ENCODE peak calls at places on chromosomes 16 and 17, in six cellular contexts. One of them, this sample, is unnamed.

GRCh38 chr16:88047462-88047861 is 96.2 kb downstream of the BANP start:
- DNase-seq in CD8-positive, alpha-beta T cell: no peak
- DNase-seq in upper lobe of right lung: no peak
- DNase-seq in endothelial cell of umbilical vein: no peak
- DNase-seq in aorta: peak; percentile 45
- DNase-seq in GM23248: no peak
- DNase-seq in this sample: no peak

GRCh38 chr16:62751218-62751617 is 715.0 kb upstream of the CDH8 start:
- DNase-seq in aorta: no peak
- DNase-seq in CD8-positive, alpha-beta T cell: no peak
- DNase-seq in endothelial cell of umbilical vein: no peak
- DNase-seq in upper lobe of right lung: no peak
- DNase-seq in GM23248: no peak
- DNase-seq in this sample: no peak

GRCh38 chr16:27289669-27290068 is 21.1 kb upstream of the NSMCE1 start:
- DNase-seq in GM23248: no peak
- DNase-seq in aorta: no peak
- DNase-seq in CD8-positive, alpha-beta T cell: no peak
- DNase-seq in endothelial cell of umbilical vein: no peak
- DNase-seq in upper lobe of right lung: no peak
- DNase-seq in this sample: no peak

GRCh38 chr16:6646891-6647290 is 685.8 kb upstream of the RBFOX1 start:
- DNase-seq in upper lobe of right lung: no peak
- DNase-seq in CD8-positive, alpha-beta T cell: no peak
- DNase-seq in endothelial cell of umbilical vein: no peak
- DNase-seq in GM23248: no peak
- DNase-seq in aorta: no peak
- DNase-seq in this sample: no peak

GRCh38 chr16:49469930-49470451 is 96.4 kb downstream of the C16orf78 start:
- DNase-seq in aorta: no peak
- DNase-seq in GM23248: no peak
- DNase-seq in endothelial cell of umbilical vein: no peak
- DNase-seq in CD8-positive, alpha-beta T cell: no peak
- DNase-seq in upper lobe of right lung: peak; percentile 50
- DNase-seq in this sample: no peak

GRCh38 chr17:43430936-43431649 is 32.3 kb downstream of the ARL4D start:
- DNase-seq in aorta: no peak
- DNase-seq in endothelial cell of umbilical vein: no peak
- DNase-seq in GM23248: no peak
- DNase-seq in CD8-positive, alpha-beta T cell: no peak
- DNase-seq in upper lobe of right lung: no peak
- DNase-seq in this sample: no peak

GRCh38 chr16:88376835-88377726 is 5.7 kb upstream of the ZNF469 start:
- DNase-seq in upper lobe of right lung: peak; percentile 57
- DNase-seq in GM23248: peak; percentile 79
- DNase-seq in endothelial cell of umbilical vein: no peak
- DNase-seq in CD8-positive, alpha-beta T cell: no peak
- DNase-seq in aorta: peak; percentile 76
- DNase-seq in this sample: no peak

GRCh38 chr16:17446661-17447060 is 24.1 kb downstream of the XYLT1 start:
- DNase-seq in endothelial cell of umbilical vein: no peak
- DNase-seq in upper lobe of right lung: no peak
- DNase-seq in aorta: no peak
- DNase-seq in GM23248: no peak
- DNase-seq in CD8-positive, alpha-beta T cell: no peak
- DNase-seq in this sample: no peak

GRCh38 chr17:74742153-74742515 is 5.1 kb downstream of the RAB37 start:
- DNase-seq in upper lobe of right lung: no peak
- DNase-seq in aorta: no peak
- DNase-seq in CD8-positive, alpha-beta T cell: peak; percentile 73
- DNase-seq in endothelial cell of umbilical vein: peak; percentile 37
- DNase-seq in GM23248: no peak
- DNase-seq in this sample: peak; percentile 58

GRCh38 chr17:69918164-69918563 is 156.9 kb upstream of the KCNJ16 start:
- DNase-seq in endothelial cell of umbilical vein: no peak
- DNase-seq in upper lobe of right lung: no peak
- DNase-seq in CD8-positive, alpha-beta T cell: no peak
- DNase-seq in GM23248: no peak
- DNase-seq in aorta: no peak
- DNase-seq in this sample: no peak

GRCh38 chr17:36544049-36544319 is 735 bp upstream of the GGNBP2 start:
- DNase-seq in endothelial cell of umbilical vein: peak; percentile 67
- DNase-seq in upper lobe of right lung: no peak
- DNase-seq in aorta: no peak
- DNase-seq in CD8-positive, alpha-beta T cell: peak; percentile 27
- DNase-seq in GM23248: peak; percentile 82
- DNase-seq in this sample: no peak

GRCh38 chr17:30897311-30897710 is 8.7 kb downstream of the TEFM start:
- DNase-seq in upper lobe of right lung: no peak
- DNase-seq in CD8-positive, alpha-beta T cell: no peak
- DNase-seq in aorta: no peak
- DNase-seq in endothelial cell of umbilical vein: no peak
- DNase-seq in GM23248: no peak
- DNase-seq in this sample: no peak

GRCh38 chr16:17572145-17572544 is 101.4 kb upstream of the XYLT1 start:
- DNase-seq in upper lobe of right lung: no peak
- DNase-seq in endothelial cell of umbilical vein: no peak
- DNase-seq in GM23248: no peak
- DNase-seq in aorta: no peak
- DNase-seq in CD8-positive, alpha-beta T cell: no peak
- DNase-seq in this sample: no peak

GRCh38 chr16:72860726-72861562 is 187.0 kb downstream of the ZFHX3 start:
- DNase-seq in CD8-positive, alpha-beta T cell: no peak
- DNase-seq in endothelial cell of umbilical vein: no peak
- DNase-seq in GM23248: no peak
- DNase-seq in aorta: no peak
- DNase-seq in upper lobe of right lung: peak; percentile 41
- DNase-seq in this sample: no peak

GRCh38 chr17:79180358-79181005 is 105.9 kb downstream of the ENGASE start:
- DNase-seq in upper lobe of right lung: no peak
- DNase-seq in CD8-positive, alpha-beta T cell: no peak
- DNase-seq in endothelial cell of umbilical vein: no peak
- DNase-seq in GM23248: no peak
- DNase-seq in aorta: no peak
- DNase-seq in this sample: no peak

GRCh38 chr16:79171504-79172240 is 428.9 kb downstream of the MAF start:
- DNase-seq in endothelial cell of umbilical vein: no peak
- DNase-seq in CD8-positive, alpha-beta T cell: no peak
- DNase-seq in GM23248: no peak
- DNase-seq in upper lobe of right lung: no peak
- DNase-seq in aorta: no peak
- DNase-seq in this sample: no peak

GRCh38 chr16:27566417-27566816 is 16.5 kb downstream of the KATNIP start:
- DNase-seq in upper lobe of right lung: no peak
- DNase-seq in CD8-positive, alpha-beta T cell: no peak
- DNase-seq in aorta: no peak
- DNase-seq in endothelial cell of umbilical vein: no peak
- DNase-seq in GM23248: no peak
- DNase-seq in this sample: no peak

GRCh38 chr17:6070280-6070894 is at the start of gene WSCD1:
- DNase-seq in endothelial cell of umbilical vein: no peak
- DNase-seq in GM23248: peak; percentile 21
- DNase-seq in CD8-positive, alpha-beta T cell: no peak
- DNase-seq in upper lobe of right lung: no peak
- DNase-seq in aorta: peak; percentile 73
- DNase-seq in this sample: no peak

GRCh38 chr16:48232459-48233040 is 11.6 kb upstream of the LONP2 start:
- DNase-seq in aorta: no peak
- DNase-seq in CD8-positive, alpha-beta T cell: no peak
- DNase-seq in endothelial cell of umbilical vein: no peak
- DNase-seq in upper lobe of right lung: no peak
- DNase-seq in GM23248: peak; percentile 34
- DNase-seq in this sample: no peak

GRCh38 chr17:7499161-7499560 is 15.0 kb downstream of the POLR2A start:
- DNase-seq in upper lobe of right lung: no peak
- DNase-seq in endothelial cell of umbilical vein: no peak
- DNase-seq in aorta: no peak
- DNase-seq in GM23248: no peak
- DNase-seq in CD8-positive, alpha-beta T cell: no peak
- DNase-seq in this sample: no peak

GRCh38 chr17:29722411-29723198 is 99.9 kb upstream of the CORO6 start:
- DNase-seq in aorta: no peak
- DNase-seq in upper lobe of right lung: no peak
- DNase-seq in GM23248: peak; percentile 77
- DNase-seq in CD8-positive, alpha-beta T cell: peak; percentile 53
- DNase-seq in endothelial cell of umbilical vein: peak; percentile 84
- DNase-seq in this sample: peak; percentile 66

GRCh38 chr17:60506312-60506711 is 19.7 kb downstream of the APPBP2 start:
- DNase-seq in GM23248: peak; percentile 83
- DNase-seq in aorta: no peak
- DNase-seq in endothelial cell of umbilical vein: peak; percentile 33
- DNase-seq in CD8-positive, alpha-beta T cell: no peak
- DNase-seq in upper lobe of right lung: no peak
- DNase-seq in this sample: no peak

GRCh38 chr16:87620201-87620495 is 17.8 kb downstream of the JPH3 start:
- DNase-seq in endothelial cell of umbilical vein: no peak
- DNase-seq in GM23248: no peak
- DNase-seq in CD8-positive, alpha-beta T cell: no peak
- DNase-seq in upper lobe of right lung: no peak
- DNase-seq in aorta: no peak
- DNase-seq in this sample: no peak

GRCh38 chr17:6496636-6497441 is 52.6 kb downstream of the PIMREG start:
- DNase-seq in upper lobe of right lung: peak; percentile 36
- DNase-seq in endothelial cell of umbilical vein: no peak
- DNase-seq in GM23248: peak; percentile 28
- DNase-seq in aorta: peak; percentile 68
- DNase-seq in CD8-positive, alpha-beta T cell: no peak
- DNase-seq in this sample: no peak

GRCh38 chr16:66714659-66715307 is 18.2 kb upstream of the CMTM4 start:
- DNase-seq in upper lobe of right lung: no peak
- DNase-seq in GM23248: no peak
- DNase-seq in endothelial cell of umbilical vein: no peak
- DNase-seq in CD8-positive, alpha-beta T cell: no peak
- DNase-seq in aorta: no peak
- DNase-seq in this sample: no peak

GRCh38 chr17:49730078-49730786 is 22.5 kb upstream of the SLC35B1 start:
- DNase-seq in CD8-positive, alpha-beta T cell: no peak
- DNase-seq in GM23248: peak; percentile 87
- DNase-seq in endothelial cell of umbilical vein: peak; percentile 64
- DNase-seq in aorta: peak; percentile 84
- DNase-seq in upper lobe of right lung: no peak
- DNase-seq in this sample: no peak
- H3K4me1 ChIP-seq in CD8-positive, alpha-beta T cell: peaks cover 26% of the 10 kb centered on the region
- H3K4me1 ChIP-seq in GM23248: peaks cover 9% of the 10 kb centered on the region
- H3K4me1 ChIP-seq in endothelial cell of umbilical vein: no peaks in the 10 kb centered on the region
- H3K4me1 ChIP-seq in aorta: no peaks in the 10 kb centered on the region
- H3K4me1 ChIP-seq in upper lobe of right lung: peaks cover 11% of the 10 kb centered on the region
- H3K4me1 ChIP-seq in this sample: peaks cover 61% of the 10 kb centered on the region

GRCh38 chr16:53775106-53775820 is 71.3 kb downstream of the FTO start:
- DNase-seq in upper lobe of right lung: no peak
- DNase-seq in GM23248: no peak
- DNase-seq in CD8-positive, alpha-beta T cell: no peak
- DNase-seq in aorta: no peak
- DNase-seq in endothelial cell of umbilical vein: no peak
- DNase-seq in this sample: no peak
- H3K27ac ChIP-seq in upper lobe of right lung: peak overlapping the region; percentile 27
- H3K27ac ChIP-seq in GM23248: peak overlapping the region; percentile 73
- H3K27ac ChIP-seq in CD8-positive, alpha-beta T cell: no peak overlapping the region
- H3K27ac ChIP-seq in aorta: no peak overlapping the region
- H3K27ac ChIP-seq in endothelial cell of umbilical vein: no peak overlapping the region
- H3K27ac ChIP-seq in this sample: no peak overlapping the region

GRCh38 chr17:73437826-73438225 is 126.0 kb upstream of the CDC42EP4 start:
- DNase-seq in upper lobe of right lung: no peak
- DNase-seq in GM23248: no peak
- DNase-seq in endothelial cell of umbilical vein: no peak
- DNase-seq in aorta: no peak
- DNase-seq in CD8-positive, alpha-beta T cell: no peak
- DNase-seq in this sample: no peak
- H3K4me1 ChIP-seq in upper lobe of right lung: no peaks in the 10 kb centered on the region
- H3K4me1 ChIP-seq in GM23248: no peaks in the 10 kb centered on the region
- H3K4me1 ChIP-seq in endothelial cell of umbilical vein: no peaks in the 10 kb centered on the region
- H3K4me1 ChIP-seq in aorta: no peaks in the 10 kb centered on the region
- H3K4me1 ChIP-seq in CD8-positive, alpha-beta T cell: no peaks in the 10 kb centered on the region
- H3K4me1 ChIP-seq in this sample: no peaks in the 10 kb centered on the region

GRCh38 chr17:77378318-77379064 is 237.7 kb downstream of the SEC14L1 start:
- DNase-seq in aorta: no peak
- DNase-seq in upper lobe of right lung: no peak
- DNase-seq in endothelial cell of umbilical vein: no peak
- DNase-seq in GM23248: no peak
- DNase-seq in CD8-positive, alpha-beta T cell: no peak
- DNase-seq in this sample: no peak

GRCh38 chr17:77379065-77379428 is 238.3 kb downstream of the SEC14L1 start:
- DNase-seq in GM23248: no peak
- DNase-seq in endothelial cell of umbilical vein: no peak
- DNase-seq in CD8-positive, alpha-beta T cell: no peak
- DNase-seq in aorta: no peak
- DNase-seq in upper lobe of right lung: no peak
- DNase-seq in this sample: no peak

GRCh38 chr17:77381185-77381700 is 240.5 kb downstream of the SEC14L1 start:
- DNase-seq in CD8-positive, alpha-beta T cell: no peak
- DNase-seq in GM23248: no peak
- DNase-seq in endothelial cell of umbilical vein: no peak
- DNase-seq in aorta: no peak
- DNase-seq in upper lobe of right lung: no peak
- DNase-seq in this sample: no peak

GRCh38 chr17:77380411-77381184 is 239.8 kb downstream of the SEC14L1 start:
- DNase-seq in endothelial cell of umbilical vein: no peak
- DNase-seq in aorta: no peak
- DNase-seq in CD8-positive, alpha-beta T cell: no peak
- DNase-seq in upper lobe of right lung: no peak
- DNase-seq in GM23248: no peak
- DNase-seq in this sample: no peak

GRCh38 chr17:77379837-77380236 is 239.1 kb downstream of the SEC14L1 start:
- DNase-seq in GM23248: no peak
- DNase-seq in CD8-positive, alpha-beta T cell: no peak
- DNase-seq in aorta: no peak
- DNase-seq in upper lobe of right lung: no peak
- DNase-seq in endothelial cell of umbilical vein: no peak
- DNase-seq in this sample: no peak
- H3K27ac ChIP-seq in GM23248: peak overlapping the region; percentile 1
- H3K27ac ChIP-seq in CD8-positive, alpha-beta T cell: no peak overlapping the region
- H3K27ac ChIP-seq in aorta: no peak overlapping the region
- H3K27ac ChIP-seq in upper lobe of right lung: peak overlapping the region; percentile 17
- H3K27ac ChIP-seq in endothelial cell of umbilical vein: no peak overlapping the region
- H3K27ac ChIP-seq in this sample: no peak overlapping the region

DNA sequence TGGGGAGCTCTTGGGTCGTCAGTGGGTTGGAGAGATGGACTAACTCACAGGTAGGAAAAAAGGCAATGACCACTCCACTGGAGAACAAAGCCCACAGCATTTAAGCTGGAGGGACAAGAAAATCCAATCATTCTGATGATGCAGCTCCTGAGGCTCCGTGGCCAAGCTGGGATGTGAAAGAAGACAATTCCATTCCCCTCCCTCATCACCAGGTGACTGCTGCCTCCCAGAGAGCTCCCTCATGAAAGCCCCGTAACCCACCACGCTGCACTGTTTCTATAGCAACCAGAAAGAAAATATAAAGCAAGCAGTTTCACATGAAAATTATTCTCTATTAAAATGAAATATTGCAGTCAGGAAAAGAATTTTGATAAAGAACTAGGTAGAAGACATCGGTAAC is 15.2 kb downstream of the ANKRD11 start:
- DNase-seq in GM23248: no peak
- DNase-seq in endothelial cell of umbilical vein: no peak
- DNase-seq in CD8-positive, alpha-beta T cell: no peak
- DNase-seq in upper lobe of right lung: no peak
- DNase-seq in aorta: no peak
- DNase-seq in this sample: no peak
- H3K4me1 ChIP-seq in GM23248: peaks cover 64% of the 10 kb centered on the region
- H3K4me1 ChIP-seq in endothelial cell of umbilical vein: peaks cover 2% of the 10 kb centered on the region
- H3K4me1 ChIP-seq in CD8-positive, alpha-beta T cell: peaks cover 90% of the 10 kb centered on the region
- H3K4me1 ChIP-seq in upper lobe of right lung: peaks cover 81% of the 10 kb centered on the region
- H3K4me1 ChIP-seq in aorta: no peaks in the 10 kb centered on the region
- H3K4me1 ChIP-seq in this sample: peaks cover 91% of the 10 kb centered on the region

This sample was measured in CD4-positive, alpha-beta memory T cell.